ENCODE peak calls at places on chromosomes 11 and 22, in seven cellular contexts. One of them, this sample, is unnamed. For H3K27me3, the result is how much of the 10 kb centered on the place peaks cover.

GRCh38 chr11:5992604-5993251 is 5.9 kb upstream of the OR52L1 start:
- DNase-seq in neural progenitor cell: peak
- DNase-seq in CD8-positive, alpha-beta T cell: no peak
- DNase-seq in esophagus squamous epithelium: no peak
- DNase-seq in aorta: no peak
- DNase-seq in dorsolateral prefrontal cortex: no peak
- DNase-seq in ovary: no peak
- DNase-seq in this sample: no peak

GRCh38 chr22:48554893-48555552 is 1272.7 kb downstream of the BRD1 start:
- DNase-seq in dorsolateral prefrontal cortex: no peak
- DNase-seq in aorta: no peak
- DNase-seq in neural progenitor cell: peak
- DNase-seq in CD8-positive, alpha-beta T cell: no peak
- DNase-seq in ovary: no peak
- DNase-seq in esophagus squamous epithelium: no peak
- DNase-seq in this sample: peak

GRCh38 chr11:91749231-91749630 is 475.4 kb upstream of the FAT3 start:
- DNase-seq in esophagus squamous epithelium: no peak
- DNase-seq in aorta: no peak
- DNase-seq in ovary: no peak
- DNase-seq in dorsolateral prefrontal cortex: no peak
- DNase-seq in neural progenitor cell: no peak
- DNase-seq in CD8-positive, alpha-beta T cell: no peak
- DNase-seq in this sample: no peak

GRCh38 chr11:85810871-85811611 is at the start of gene SYTL2:
- DNase-seq in ovary: peak
- DNase-seq in aorta: peak
- DNase-seq in neural progenitor cell: peak
- DNase-seq in CD8-positive, alpha-beta T cell: peak
- DNase-seq in esophagus squamous epithelium: no peak
- DNase-seq in dorsolateral prefrontal cortex: peak
- DNase-seq in this sample: peak

GRCh38 chr11:100240051-100240450 is 447.0 kb upstream of the ARHGAP42 start:
- DNase-seq in ovary: no peak
- DNase-seq in esophagus squamous epithelium: no peak
- DNase-seq in neural progenitor cell: no peak
- DNase-seq in CD8-positive, alpha-beta T cell: no peak
- DNase-seq in aorta: no peak
- DNase-seq in dorsolateral prefrontal cortex: no peak
- DNase-seq in this sample: no peak

GRCh38 chr11:8959546-8960166 is 4.6 kb downstream of the TMEM9B start:
- DNase-seq in esophagus squamous epithelium: no peak
- DNase-seq in CD8-positive, alpha-beta T cell: no peak
- DNase-seq in ovary: no peak
- DNase-seq in neural progenitor cell: peak
- DNase-seq in dorsolateral prefrontal cortex: no peak
- DNase-seq in aorta: no peak
- DNase-seq in this sample: peak

GRCh38 chr11:117584056-117584830 is 212.8 kb downstream of the DSCAML1 start:
- DNase-seq in esophagus squamous epithelium: no peak
- DNase-seq in CD8-positive, alpha-beta T cell: no peak
- DNase-seq in dorsolateral prefrontal cortex: no peak
- DNase-seq in aorta: peak
- DNase-seq in ovary: no peak
- DNase-seq in neural progenitor cell: no peak
- DNase-seq in this sample: no peak

GRCh38 chr11:135006800-135007199 is 594.8 kb upstream of the B3GAT1 start:
- DNase-seq in esophagus squamous epithelium: no peak
- DNase-seq in ovary: no peak
- DNase-seq in aorta: no peak
- DNase-seq in neural progenitor cell: peak
- DNase-seq in CD8-positive, alpha-beta T cell: no peak
- DNase-seq in dorsolateral prefrontal cortex: peak
- DNase-seq in this sample: peak

GRCh38 chr22:28015056-28015445 is 96.0 kb upstream of the PITPNB start:
- DNase-seq in esophagus squamous epithelium: no peak
- DNase-seq in dorsolateral prefrontal cortex: peak
- DNase-seq in aorta: peak
- DNase-seq in neural progenitor cell: no peak
- DNase-seq in ovary: peak
- DNase-seq in CD8-positive, alpha-beta T cell: no peak
- DNase-seq in this sample: no peak

GRCh38 chr11:23112987-23113886 is 253.0 kb upstream of the CCDC179 start:
- DNase-seq in neural progenitor cell: peak
- DNase-seq in dorsolateral prefrontal cortex: no peak
- DNase-seq in aorta: peak
- DNase-seq in ovary: no peak
- DNase-seq in esophagus squamous epithelium: no peak
- DNase-seq in CD8-positive, alpha-beta T cell: no peak
- DNase-seq in this sample: peak

GRCh38 chr11:27120211-27120610 is 79.6 kb downstream of the BBOX1 start:
- DNase-seq in esophagus squamous epithelium: no peak
- DNase-seq in aorta: no peak
- DNase-seq in CD8-positive, alpha-beta T cell: no peak
- DNase-seq in ovary: no peak
- DNase-seq in neural progenitor cell: no peak
- DNase-seq in dorsolateral prefrontal cortex: no peak
- DNase-seq in this sample: no peak

GRCh38 chr22:49208768-49209252 is 618.9 kb downstream of the BRD1 start:
- DNase-seq in CD8-positive, alpha-beta T cell: no peak
- DNase-seq in dorsolateral prefrontal cortex: peak
- DNase-seq in ovary: peak
- DNase-seq in esophagus squamous epithelium: no peak
- DNase-seq in aorta: peak
- DNase-seq in neural progenitor cell: peak
- DNase-seq in this sample: peak

GRCh38 chr11:69239320-69240040 is 54.5 kb upstream of the MYEOV start:
- DNase-seq in CD8-positive, alpha-beta T cell: no peak
- DNase-seq in dorsolateral prefrontal cortex: no peak
- DNase-seq in esophagus squamous epithelium: no peak
- DNase-seq in ovary: no peak
- DNase-seq in aorta: peak
- DNase-seq in neural progenitor cell: no peak
- DNase-seq in this sample: no peak

DNA sequence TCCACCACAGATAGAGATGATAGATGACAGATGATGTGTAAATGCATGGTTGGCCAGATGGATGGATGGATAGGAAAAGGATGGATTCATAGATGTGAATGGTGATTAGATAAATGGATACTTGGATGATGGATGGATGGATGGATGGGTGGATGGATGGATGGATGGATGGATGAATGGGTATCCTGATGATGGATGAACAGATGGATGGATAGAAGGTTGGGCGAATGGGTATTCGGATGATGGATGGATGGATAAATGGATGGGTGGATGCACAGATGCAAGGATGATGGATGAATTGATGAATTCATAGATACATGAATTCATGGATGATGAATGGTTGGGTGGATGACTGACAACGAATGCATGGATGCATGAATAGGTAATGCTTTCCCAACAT is 56.1 kb downstream of the CHST1 start:
- DNase-seq in esophagus squamous epithelium: no peak
- DNase-seq in dorsolateral prefrontal cortex: no peak
- DNase-seq in CD8-positive, alpha-beta T cell: no peak
- DNase-seq in aorta: no peak
- DNase-seq in neural progenitor cell: no peak
- DNase-seq in ovary: no peak
- DNase-seq in this sample: no peak
- H3K27me3 ChIP-seq in esophagus squamous epithelium: under half
- H3K27me3 ChIP-seq in dorsolateral prefrontal cortex: under half
- H3K27me3 ChIP-seq in CD8-positive, alpha-beta T cell: under half
- H3K27me3 ChIP-seq in aorta: under half
- H3K27me3 ChIP-seq in neural progenitor cell: under half
- H3K27me3 ChIP-seq in ovary: under half
- H3K27me3 ChIP-seq in this sample: under half

GRCh38 chr11:30585067-30585891 is 874 bp downstream of the MPPED2 start:
- DNase-seq in dorsolateral prefrontal cortex: peak
- DNase-seq in ovary: peak
- DNase-seq in CD8-positive, alpha-beta T cell: no peak
- DNase-seq in neural progenitor cell: peak
- DNase-seq in aorta: peak
- DNase-seq in esophagus squamous epithelium: no peak
- DNase-seq in this sample: peak

GRCh38 chr11:30586251-30587144 is at the start of gene MPPED2:
- DNase-seq in dorsolateral prefrontal cortex: peak
- DNase-seq in esophagus squamous epithelium: no peak
- DNase-seq in neural progenitor cell: peak
- DNase-seq in aorta: peak
- DNase-seq in ovary: peak
- DNase-seq in CD8-positive, alpha-beta T cell: no peak
- DNase-seq in this sample: peak

GRCh38 chr11:30585892-30586250 is 282 bp downstream of the MPPED2 start:
- DNase-seq in ovary: peak
- DNase-seq in aorta: peak
- DNase-seq in dorsolateral prefrontal cortex: peak
- DNase-seq in CD8-positive, alpha-beta T cell: no peak
- DNase-seq in esophagus squamous epithelium: no peak
- DNase-seq in neural progenitor cell: peak
- DNase-seq in this sample: peak

GRCh38 chr11:30581646-30582045 is 4.5 kb downstream of the MPPED2 start:
- DNase-seq in dorsolateral prefrontal cortex: no peak
- DNase-seq in esophagus squamous epithelium: no peak
- DNase-seq in ovary: no peak
- DNase-seq in neural progenitor cell: no peak
- DNase-seq in aorta: no peak
- DNase-seq in CD8-positive, alpha-beta T cell: no peak
- DNase-seq in this sample: no peak

DNA sequence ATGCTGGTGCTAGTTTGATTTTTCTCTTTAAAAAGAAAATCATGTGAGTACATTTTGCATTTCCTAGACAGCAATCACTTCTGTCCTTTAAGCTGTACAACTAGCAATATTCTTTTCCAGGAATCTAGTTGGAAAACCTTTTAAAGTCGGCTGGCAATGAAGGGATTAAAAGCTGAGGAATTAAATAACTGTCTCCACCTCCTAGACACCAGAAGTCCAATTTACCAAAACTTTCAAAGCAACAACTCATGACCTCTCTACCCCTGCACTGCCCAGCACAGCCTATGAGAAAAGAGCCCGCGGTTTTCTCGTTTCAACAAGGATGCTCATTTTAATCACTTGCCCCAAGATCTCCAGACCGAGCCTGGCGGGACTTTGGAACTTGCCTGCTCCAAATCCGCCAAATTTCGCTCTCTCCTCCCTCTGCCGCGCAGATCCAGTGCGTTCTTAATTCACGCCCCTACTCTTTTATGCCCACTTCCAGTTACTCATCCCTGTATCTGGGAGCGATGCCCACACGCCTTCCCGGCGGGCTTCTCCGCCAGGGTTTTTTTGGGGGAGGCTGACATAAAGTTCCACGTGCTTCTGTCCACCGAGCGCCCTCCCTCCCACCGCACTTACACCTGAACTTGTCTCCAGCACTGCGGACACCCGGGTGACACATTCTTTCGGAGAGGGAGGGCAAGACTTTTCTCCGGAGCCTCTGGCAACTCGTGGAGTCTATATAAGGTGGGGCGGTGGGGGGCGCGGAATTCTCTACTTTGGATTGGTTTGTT is 2.5 kb downstream of the MPPED2 start:
- DNase-seq in CD8-positive, alpha-beta T cell: no peak
- DNase-seq in ovary: peak
- DNase-seq in esophagus squamous epithelium: no peak
- DNase-seq in dorsolateral prefrontal cortex: peak
- DNase-seq in neural progenitor cell: peak
- DNase-seq in aorta: peak
- DNase-seq in this sample: peak
- H3K27me3 ChIP-seq in CD8-positive, alpha-beta T cell: under half
- H3K27me3 ChIP-seq in ovary: under half
- H3K27me3 ChIP-seq in esophagus squamous epithelium: under half
- H3K27me3 ChIP-seq in dorsolateral prefrontal cortex: under half
- H3K27me3 ChIP-seq in neural progenitor cell: half or more
- H3K27me3 ChIP-seq in aorta: under half
- H3K27me3 ChIP-seq in this sample: under half

GRCh38 chr22:25057013-25057881 is 104.7 kb downstream of the KIAA1671 start:
- DNase-seq in esophagus squamous epithelium: no peak
- DNase-seq in ovary: peak
- DNase-seq in neural progenitor cell: peak
- DNase-seq in dorsolateral prefrontal cortex: peak
- DNase-seq in CD8-positive, alpha-beta T cell: peak
- DNase-seq in aorta: peak
- DNase-seq in this sample: peak

GRCh38 chr22:25051073-25051472 is 98.6 kb downstream of the KIAA1671 start:
- DNase-seq in esophagus squamous epithelium: no peak
- DNase-seq in ovary: no peak
- DNase-seq in CD8-positive, alpha-beta T cell: no peak
- DNase-seq in aorta: no peak
- DNase-seq in neural progenitor cell: no peak
- DNase-seq in dorsolateral prefrontal cortex: no peak
- DNase-seq in this sample: peak

GRCh38 chr22:25051983-25052710 is 99.6 kb downstream of the KIAA1671 start:
- DNase-seq in neural progenitor cell: no peak
- DNase-seq in ovary: no peak
- DNase-seq in esophagus squamous epithelium: no peak
- DNase-seq in CD8-positive, alpha-beta T cell: no peak
- DNase-seq in dorsolateral prefrontal cortex: no peak
- DNase-seq in aorta: no peak
- DNase-seq in this sample: peak

GRCh38 chr22:25053153-25053805 is 100.8 kb downstream of the KIAA1671 start:
- DNase-seq in CD8-positive, alpha-beta T cell: no peak
- DNase-seq in dorsolateral prefrontal cortex: no peak
- DNase-seq in aorta: no peak
- DNase-seq in neural progenitor cell: no peak
- DNase-seq in ovary: no peak
- DNase-seq in esophagus squamous epithelium: no peak
- DNase-seq in this sample: no peak

GRCh38 chr22:25054943-25055511 is 102.5 kb downstream of the KIAA1671 start:
- DNase-seq in aorta: no peak
- DNase-seq in dorsolateral prefrontal cortex: peak
- DNase-seq in neural progenitor cell: no peak
- DNase-seq in esophagus squamous epithelium: no peak
- DNase-seq in CD8-positive, alpha-beta T cell: no peak
- DNase-seq in ovary: no peak
- DNase-seq in this sample: no peak
- H3K27me3 ChIP-seq in aorta: under half
- H3K27me3 ChIP-seq in dorsolateral prefrontal cortex: under half
- H3K27me3 ChIP-seq in neural progenitor cell: under half
- H3K27me3 ChIP-seq in esophagus squamous epithelium: under half
- H3K27me3 ChIP-seq in CD8-positive, alpha-beta T cell: under half
- H3K27me3 ChIP-seq in ovary: under half
- H3K27me3 ChIP-seq in this sample: under half

DNA sequence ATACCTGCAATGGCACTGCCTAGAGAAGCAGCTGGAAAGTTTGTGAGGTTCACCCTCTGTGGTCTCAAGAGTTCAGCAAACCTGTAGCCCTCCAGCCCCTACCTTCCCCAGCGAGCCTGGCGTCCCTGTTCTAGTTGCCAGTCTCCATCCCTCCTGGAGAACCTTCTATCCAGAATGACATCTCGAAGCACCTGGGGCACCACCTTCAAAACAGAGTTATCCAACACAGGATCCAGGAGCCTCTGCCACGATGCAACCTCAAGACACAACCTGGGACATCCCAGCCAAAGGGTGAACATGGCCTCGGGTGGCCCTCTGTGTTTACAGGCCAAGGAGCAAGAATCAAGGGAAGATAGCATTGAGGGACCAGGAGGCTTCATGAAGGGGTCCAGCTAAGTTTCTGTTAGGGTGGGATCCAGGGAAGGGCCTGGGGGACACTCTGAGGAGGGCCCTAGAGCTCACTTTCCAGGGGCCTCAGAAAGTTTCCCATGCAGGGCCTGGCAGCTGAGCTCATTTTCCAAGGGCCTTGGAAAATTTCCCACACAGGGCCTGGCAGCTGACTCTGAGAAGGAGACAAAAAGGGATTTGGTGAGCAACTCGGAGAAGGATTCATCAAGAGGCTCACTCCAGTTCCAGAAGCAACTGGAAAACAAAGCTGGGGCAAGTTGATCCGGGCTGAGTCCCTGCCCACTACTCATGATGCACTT is 36.9 kb upstream of the SYT13 start:
- DNase-seq in ovary: no peak
- DNase-seq in esophagus squamous epithelium: no peak
- DNase-seq in CD8-positive, alpha-beta T cell: no peak
- DNase-seq in dorsolateral prefrontal cortex: no peak
- DNase-seq in aorta: no peak
- DNase-seq in neural progenitor cell: no peak
- DNase-seq in this sample: no peak
- H3K27me3 ChIP-seq in ovary: under half
- H3K27me3 ChIP-seq in esophagus squamous epithelium: half or more
- H3K27me3 ChIP-seq in CD8-positive, alpha-beta T cell: under half
- H3K27me3 ChIP-seq in dorsolateral prefrontal cortex: under half
- H3K27me3 ChIP-seq in aorta: under half
- H3K27me3 ChIP-seq in neural progenitor cell: under half
- H3K27me3 ChIP-seq in this sample: under half